ENCODE peak calls at places on chromosomes 13 and 19, in six cellular contexts. One of them, this sample, is unnamed.

GRCh38 chr13:32019612-32020233 is 11.9 kb upstream of the FRY start:
- DNase-seq in H1: no peak
- DNase-seq in trophoblast cell: no peak
- DNase-seq in IMR-90: peak; percentile 81
- DNase-seq in mesenchymal stem cell: peak; percentile 71
- DNase-seq in mesendoderm: peak; percentile 82
- DNase-seq in this sample: peak; percentile 43

GRCh38 chr19:51294211-51294976 is 17.1 kb upstream of the IGLON5 start:
- DNase-seq in H1: peak; percentile 55
- DNase-seq in trophoblast cell: no peak
- DNase-seq in mesendoderm: peak; percentile 44
- DNase-seq in mesenchymal stem cell: no peak
- DNase-seq in IMR-90: no peak
- DNase-seq in this sample: no peak

GRCh38 chr19:34722353-34722752 is 11.7 kb upstream of the ZNF181 start:
- DNase-seq in H1: no peak
- DNase-seq in IMR-90: no peak
- DNase-seq in mesenchymal stem cell: no peak
- DNase-seq in mesendoderm: no peak
- DNase-seq in trophoblast cell: no peak
- DNase-seq in this sample: no peak

GRCh38 chr19:2495130-2495641 is 19.3 kb downstream of the GADD45B start:
- DNase-seq in IMR-90: peak; percentile 40
- DNase-seq in mesendoderm: no peak
- DNase-seq in mesenchymal stem cell: peak; percentile 88
- DNase-seq in trophoblast cell: peak; percentile 38
- DNase-seq in H1: no peak
- DNase-seq in this sample: no peak

GRCh38 chr13:29507356-29507755 is 88.1 kb downstream of the SLC7A1 start:
- DNase-seq in H1: no peak
- DNase-seq in mesendoderm: no peak
- DNase-seq in trophoblast cell: no peak
- DNase-seq in IMR-90: no peak
- DNase-seq in mesenchymal stem cell: no peak
- DNase-seq in this sample: no peak

GRCh38 chr19:28126499-28126898 is 1086.5 kb downstream of the UQCRFS1 start:
- DNase-seq in mesendoderm: no peak
- DNase-seq in mesenchymal stem cell: no peak
- DNase-seq in H1: no peak
- DNase-seq in trophoblast cell: no peak
- DNase-seq in IMR-90: no peak
- DNase-seq in this sample: no peak

GRCh38 chr13:46553521-46553885 is 533 bp downstream of the LRCH1 start:
- DNase-seq in mesendoderm: peak; percentile 34
- DNase-seq in H1: peak; percentile 73
- DNase-seq in trophoblast cell: no peak
- DNase-seq in mesenchymal stem cell: no peak
- DNase-seq in IMR-90: no peak
- DNase-seq in this sample: no peak

GRCh38 chr19:1265611-1266115 is 3.5 kb upstream of the CIRBP start:
- DNase-seq in H1: no peak
- DNase-seq in mesendoderm: peak; percentile 43
- DNase-seq in IMR-90: peak; percentile 80
- DNase-seq in mesenchymal stem cell: peak; percentile 98
- DNase-seq in trophoblast cell: peak; percentile 54
- DNase-seq in this sample: no peak

GRCh38 chr19:48473161-48473966 is 4.2 kb downstream of the CYTH2 start:
- DNase-seq in mesenchymal stem cell: no peak
- DNase-seq in mesendoderm: no peak
- DNase-seq in H1: no peak
- DNase-seq in IMR-90: no peak
- DNase-seq in trophoblast cell: peak; percentile 69
- DNase-seq in this sample: no peak

GRCh38 chr13:95404141-95404882 is 103.1 kb upstream of the ABCC4 start:
- DNase-seq in mesendoderm: peak; percentile 91
- DNase-seq in IMR-90: peak; percentile 73
- DNase-seq in H1: peak; percentile 92
- DNase-seq in mesenchymal stem cell: peak; percentile 85
- DNase-seq in trophoblast cell: peak; percentile 71
- DNase-seq in this sample: peak; percentile 89

GRCh38 chr19:572891-573825 is 762 bp downstream of the BSG start:
- DNase-seq in trophoblast cell: no peak
- DNase-seq in mesendoderm: peak; percentile 74
- DNase-seq in mesenchymal stem cell: peak; percentile 70
- DNase-seq in H1: no peak
- DNase-seq in IMR-90: peak; percentile 56
- DNase-seq in this sample: no peak

GRCh38 chr13:60944016-60944415 is 471.6 kb downstream of the PCDH20 start:
- DNase-seq in mesenchymal stem cell: no peak
- DNase-seq in trophoblast cell: no peak
- DNase-seq in mesendoderm: no peak
- DNase-seq in H1: no peak
- DNase-seq in IMR-90: no peak
- DNase-seq in this sample: no peak

GRCh38 chr13:35978607-35979316 is 152.4 kb downstream of the DCLK1 start:
- DNase-seq in IMR-90: peak; percentile 69
- DNase-seq in mesenchymal stem cell: peak; percentile 52
- DNase-seq in mesendoderm: peak; percentile 67
- DNase-seq in H1: peak; percentile 72
- DNase-seq in trophoblast cell: peak; percentile 68
- DNase-seq in this sample: peak; percentile 68

GRCh38 chr13:91722267-91722884 is 324.0 kb downstream of the GPC5 start:
- DNase-seq in mesenchymal stem cell: peak; percentile 40
- DNase-seq in trophoblast cell: no peak
- DNase-seq in H1: no peak
- DNase-seq in IMR-90: peak; percentile 18
- DNase-seq in mesendoderm: peak; percentile 14
- DNase-seq in this sample: no peak

DNA sequence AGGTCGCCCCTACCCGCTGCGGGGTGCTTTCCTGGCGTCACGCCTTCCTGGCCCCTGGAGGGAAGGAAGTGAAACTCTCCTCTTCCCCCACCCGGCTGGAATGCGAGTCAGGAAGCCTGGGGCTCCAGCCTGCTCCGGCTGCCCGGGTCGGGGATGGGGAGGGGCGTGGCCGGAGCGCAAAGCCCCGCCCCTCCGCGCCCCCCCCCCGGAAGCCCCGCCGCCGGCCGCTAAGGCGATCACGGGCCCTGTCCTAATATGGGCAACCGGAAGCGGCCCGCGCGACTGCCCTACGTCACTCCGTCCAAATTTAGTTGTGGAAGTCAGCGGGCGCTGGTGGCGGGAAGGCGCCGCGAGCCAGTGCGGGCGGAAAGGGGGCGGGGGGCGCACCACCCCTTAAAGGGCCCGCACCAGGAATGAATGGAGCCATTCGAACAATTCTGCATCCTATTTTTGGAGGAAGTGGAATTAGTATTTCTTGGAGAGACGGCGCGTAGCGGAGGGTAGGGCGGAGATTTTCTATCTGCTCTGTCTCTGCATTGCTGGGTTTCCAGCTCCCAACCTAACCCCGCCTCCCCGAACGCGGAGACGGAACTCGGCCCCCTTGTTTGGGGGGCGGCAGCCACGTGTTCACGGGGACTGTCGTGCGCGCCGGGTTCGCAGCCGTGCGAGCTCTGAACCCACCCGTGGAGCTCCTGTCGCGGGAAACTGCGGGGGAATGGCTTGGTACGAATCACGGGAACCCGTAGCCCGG is 1.6 kb downstream of the IER2 start:
- DNase-seq in mesendoderm: peak; percentile 98
- DNase-seq in trophoblast cell: peak; percentile 97
- DNase-seq in H1: peak; percentile 96
- DNase-seq in IMR-90: peak; percentile 96
- DNase-seq in mesenchymal stem cell: peak; percentile 97
- DNase-seq in this sample: peak; percentile 97
- H3K4ac ChIP-seq in mesendoderm: peak overlapping the region; percentile 90
- H3K4ac ChIP-seq in trophoblast cell: peak overlapping the region; percentile 94
- H3K4ac ChIP-seq in H1: peak overlapping the region; percentile 76
- H3K4ac ChIP-seq in IMR-90: peak overlapping the region; percentile 98
- H3K4ac ChIP-seq in mesenchymal stem cell: peak overlapping the region; percentile 98
- H3K4ac ChIP-seq in this sample: no peak overlapping the region

DNA sequence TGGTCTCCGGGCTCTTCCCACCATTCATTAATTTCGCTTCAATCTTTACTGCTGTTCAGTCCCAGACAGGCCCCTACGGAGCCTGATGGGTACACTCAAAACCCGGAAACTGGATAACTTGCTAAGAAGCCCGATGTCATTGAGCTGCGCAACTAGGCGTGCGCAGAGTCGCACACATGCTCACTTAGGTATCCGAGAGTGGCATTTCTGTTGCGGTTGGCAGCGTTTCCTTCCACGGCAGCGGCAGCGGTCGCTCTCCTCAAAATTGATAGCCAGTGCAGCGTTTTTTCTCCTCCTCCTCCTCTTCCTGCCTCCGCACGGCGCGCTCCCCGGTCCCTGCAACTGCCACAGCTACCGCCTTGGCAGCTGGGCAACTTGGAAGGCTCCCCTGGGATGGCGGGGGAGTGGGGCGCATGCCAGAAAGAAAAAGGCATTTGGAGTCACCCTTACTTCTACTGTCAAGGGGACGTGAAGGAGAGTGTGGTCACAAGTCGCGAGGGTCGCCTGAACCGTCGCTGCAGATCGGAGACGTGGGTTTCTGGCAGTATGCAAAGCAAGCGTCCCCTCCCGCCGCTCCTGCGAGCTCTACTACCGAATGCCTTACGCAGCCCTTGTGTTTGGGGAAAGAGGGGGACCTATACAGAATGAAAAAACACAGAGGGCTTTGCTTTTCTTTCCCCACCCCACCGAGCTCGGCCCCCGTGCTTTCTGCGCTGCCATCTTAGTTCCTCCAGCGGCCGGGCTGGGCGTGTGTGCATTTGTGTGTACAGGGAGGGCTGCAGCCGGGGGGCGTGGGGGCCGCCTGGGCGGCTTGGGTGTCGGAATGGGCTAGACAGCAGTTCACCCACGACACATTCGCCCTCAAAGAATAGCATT is 2.5 kb upstream of the MYCBP2 start:
- DNase-seq in mesendoderm: peak; percentile 96
- DNase-seq in H1: peak; percentile 82
- DNase-seq in mesenchymal stem cell: peak; percentile 98
- DNase-seq in IMR-90: peak; percentile 96
- DNase-seq in trophoblast cell: peak; percentile 85
- DNase-seq in this sample: peak; percentile 91
- H3K23ac ChIP-seq in mesendoderm: no peak overlapping the region
- H3K23ac ChIP-seq in H1: no peak overlapping the region
- H3K23ac ChIP-seq in mesenchymal stem cell: no peak overlapping the region
- H3K23ac ChIP-seq in IMR-90: peak overlapping the region; percentile 85
- H3K23ac ChIP-seq in trophoblast cell: no peak overlapping the region
- H3K23ac ChIP-seq in this sample: no peak overlapping the region

DNA sequence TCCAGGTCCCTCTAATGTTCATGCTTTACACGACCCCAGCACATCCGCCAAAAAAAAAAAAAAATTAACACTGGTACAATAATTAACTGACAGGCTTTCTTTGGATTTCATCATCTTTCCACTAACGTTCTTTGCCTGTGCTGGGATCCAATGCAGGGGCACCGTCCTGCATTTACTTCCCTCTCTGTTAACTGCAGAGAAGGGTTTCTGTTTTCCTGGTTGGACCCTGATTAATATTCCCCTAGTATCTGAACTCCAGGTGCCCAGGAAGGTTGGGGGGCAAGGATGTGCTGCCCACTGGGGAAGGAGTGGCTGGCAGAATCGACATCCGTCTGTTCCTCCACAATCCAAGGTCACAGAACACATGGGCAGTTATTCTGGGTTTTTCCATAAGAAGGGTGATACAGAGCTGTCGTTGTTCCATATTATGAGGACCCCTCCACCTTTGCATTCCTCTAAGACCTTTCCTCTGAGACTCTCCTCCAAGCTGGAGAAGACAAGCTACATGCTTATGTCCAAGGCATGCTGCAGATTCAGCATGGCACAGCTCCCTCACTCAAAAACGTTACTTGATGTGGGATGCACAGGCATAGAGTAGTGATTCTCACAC is 4.5 kb upstream of the LAIR1 start:
- DNase-seq in mesenchymal stem cell: no peak
- DNase-seq in trophoblast cell: no peak
- DNase-seq in mesendoderm: no peak
- DNase-seq in H1: no peak
- DNase-seq in IMR-90: no peak
- DNase-seq in this sample: no peak
- H3K4me3 ChIP-seq in mesenchymal stem cell: no peak overlapping the region
- H3K4me3 ChIP-seq in trophoblast cell: no peak overlapping the region
- H3K4me3 ChIP-seq in mesendoderm: no peak overlapping the region
- H3K4me3 ChIP-seq in H1: no peak overlapping the region
- H3K4me3 ChIP-seq in IMR-90: no peak overlapping the region
- H3K4me3 ChIP-seq in this sample: no peak overlapping the region

GRCh38 chr13:19957320-19958118 is 1.0 kb upstream of the ZMYM2 start:
- DNase-seq in mesenchymal stem cell: peak; percentile 84
- DNase-seq in mesendoderm: peak; percentile 92
- DNase-seq in trophoblast cell: peak; percentile 48
- DNase-seq in H1: peak; percentile 86
- DNase-seq in IMR-90: peak; percentile 18
- DNase-seq in this sample: peak; percentile 74
- H3K4ac ChIP-seq in mesenchymal stem cell: peak overlapping the region; percentile 88
- H3K4ac ChIP-seq in mesendoderm: peak overlapping the region; percentile 94
- H3K4ac ChIP-seq in trophoblast cell: peak overlapping the region; percentile 99
- H3K4ac ChIP-seq in H1: peak overlapping the region; percentile 53
- H3K4ac ChIP-seq in IMR-90: no peak overlapping the region
- H3K4ac ChIP-seq in this sample: peak overlapping the region; percentile 98

GRCh38 chr13:73142091-73142490 is 83.3 kb downstream of the KLF5 start:
- DNase-seq in mesenchymal stem cell: no peak
- DNase-seq in trophoblast cell: no peak
- DNase-seq in IMR-90: no peak
- DNase-seq in mesendoderm: no peak
- DNase-seq in H1: no peak
- DNase-seq in this sample: no peak

GRCh38 chr13:73140804-73141203 is 82.0 kb downstream of the KLF5 start:
- DNase-seq in trophoblast cell: no peak
- DNase-seq in H1: no peak
- DNase-seq in mesenchymal stem cell: peak; percentile 18
- DNase-seq in IMR-90: no peak
- DNase-seq in mesendoderm: no peak
- DNase-seq in this sample: peak; percentile 6

GRCh38 chr13:73141292-73141771 is 82.5 kb downstream of the KLF5 start:
- DNase-seq in mesenchymal stem cell: peak; percentile 30
- DNase-seq in mesendoderm: no peak
- DNase-seq in trophoblast cell: no peak
- DNase-seq in H1: no peak
- DNase-seq in IMR-90: peak; percentile 15
- DNase-seq in this sample: peak; percentile 21

GRCh38 chr13:73146705-73147104 is 87.9 kb downstream of the KLF5 start:
- DNase-seq in mesenchymal stem cell: peak; percentile 84
- DNase-seq in H1: peak; percentile 6
- DNase-seq in IMR-90: peak; percentile 35
- DNase-seq in mesendoderm: no peak
- DNase-seq in trophoblast cell: peak; percentile 46
- DNase-seq in this sample: no peak
- H3K23ac ChIP-seq in mesenchymal stem cell: no peak overlapping the region
- H3K23ac ChIP-seq in H1: no peak overlapping the region
- H3K23ac ChIP-seq in IMR-90: peak overlapping the region; percentile 31
- H3K23ac ChIP-seq in mesendoderm: no peak overlapping the region
- H3K23ac ChIP-seq in trophoblast cell: no peak overlapping the region
- H3K23ac ChIP-seq in this sample: no peak overlapping the region